ENCODE peak calls at places on chromosomes 4 and X, in four cellular contexts. K is stimulated activated CD8-positive, alpha-beta memory T cell treated with anti-CD3 and anti-CD28 coated beads, Interleukin-4, amount 100 ng/mL, for 4 hours; B is NB4; M is activated CD8-positive, alpha-beta T cell treated with anti-CD3 and anti-CD28 coated beads for 36 hours. C is an unnamed sample.

GRCh38 chrX:101370888-101371504 is 15.0 kb downstream of the BTK start:
- DNase-seq in K (no peak), B (peak; percentile 53), M (no peak), C (no peak)

GRCh38 chr4:128225148-128225547 is 62.5 kb downstream of the PGRMC2 start:
- DNase-seq in K (no peak), B (no peak), M (no peak), C (no peak)

GRCh38 chrX:134692990-134693389 is 34.7 kb upstream of the PLAC1 start:
- DNase-seq in K (no peak), B (no peak), M (no peak), C (no peak)

GRCh38 chr4:8735236-8736082 is 136.2 kb downstream of the HMX1 start:
- DNase-seq in K (no peak), B (no peak), M (no peak), C (no peak)

GRCh38 chr4:136687118-136687517 is 845.2 kb downstream of the PCDH18 start:
- DNase-seq in K (no peak), B (peak; percentile 8), M (no peak), C (no peak)

GRCh38 chr4:41957634-41958033 is 22.4 kb downstream of the TMEM33 start:
- DNase-seq in K (no peak), B (peak; percentile 73), M (peak; percentile 21), C (no peak)

GRCh38 chr4:94802091-94802490 is 44.3 kb downstream of the BMPR1B start:
- DNase-seq in K (no peak), B (no peak), M (no peak), C (no peak)

GRCh38 chr4:109953556-109953955 is 40.9 kb downstream of the EGF start:
- DNase-seq in K (no peak), B (no peak), M (no peak), C (no peak)

GRCh38 chrX:6990552-6991193 is 156.8 kb upstream of the STS start:
- DNase-seq in K (no peak), B (no peak), M (no peak), C (no peak)

GRCh38 chrX:113408843-113409242 is 568.2 kb upstream of the AMOT start:
- DNase-seq in K (no peak), B (no peak), M (no peak), C (no peak)

GRCh38 chr4:129362685-129363274 is 266.8 kb downstream of the C4orf33 start:
- DNase-seq in K (no peak), B (peak; percentile 71), M (peak; percentile 69), C (no peak)

GRCh38 chr4:151745727-151746231 is 15.0 kb downstream of the GATB start:
- DNase-seq in K (no peak), B (no peak), M (no peak), C (no peak)

GRCh38 chr4:163161536-163162205 is 5.0 kb downstream of the NAF1 start:
- DNase-seq in K (no peak), B (no peak), M (peak; percentile 10), C (no peak)

GRCh38 chrX:3169421-3169820 is 128.2 kb downstream of the ARSF start:
- DNase-seq in K (no peak), B (no peak), M (no peak), C (no peak)

GRCh38 chr4:75653845-75654503 is 19.2 kb downstream of the G3BP2 start:
- DNase-seq in K (no peak), B (no peak), M (no peak), C (no peak)

GRCh38 chrX:108396986-108397385 is 41.2 kb downstream of the COL4A6 start:
- DNase-seq in K (no peak), B (no peak), M (no peak), C (no peak)

GRCh38 chrX:23332888-23333821 is 1.5 kb upstream of the PTCHD1 start:
- DNase-seq in K (no peak), B (no peak), M (no peak), C (no peak)

GRCh38 chr4:80361329-80361900 is 25.9 kb downstream of the CFAP299 start:
- DNase-seq in K (no peak), B (peak; percentile 41), M (no peak), C (no peak)

GRCh38 chr4:37431417-37431743 is 186.8 kb downstream of the NWD2 start:
- DNase-seq in K (no peak), B (no peak), M (no peak), C (no peak)

GRCh38 chr4:9924750-9925149 is 96.5 kb downstream of the SLC2A9 start:
- DNase-seq in K (no peak), B (no peak), M (no peak), C (no peak)

GRCh38 chr4:85498068-85498733 is 23.3 kb downstream of the ARHGAP24 start:
- DNase-seq in K (no peak), B (peak; percentile 83), M (peak; percentile 14), C (no peak)

GRCh38 chrX:101385795-101386541 is at the start of gene BTK:
- DNase-seq in K (no peak), B (peak; percentile 90), M (no peak), C (no peak)

GRCh38 chr4:147825451-147826287 is 93.8 kb downstream of the ARHGAP10 start:
- DNase-seq in K (no peak), B (no peak), M (no peak), C (no peak)

GRCh38 chr4:145418739-145419138 is 62.9 kb upstream of the SMAD1 start:
- DNase-seq in K (no peak), B (no peak), M (no peak), C (no peak)

GRCh38 chr4:165766976-165767375 is 106.1 kb upstream of the TLL1 start:
- DNase-seq in K (no peak), B (no peak), M (no peak), C (no peak)

GRCh38 chr4:141022221-141022760 is 111.0 kb downstream of the RNF150 start:
- DNase-seq in K (no peak), B (no peak), M (no peak), C (no peak)

GRCh38 chr4:40196724-40197281 is at the start of gene RHOH:
- DNase-seq in K (peak; percentile 71), B (peak; percentile 75), M (peak; percentile 93), C (no peak)

GRCh38 chr4:110442788-110443187 is 33.2 kb upstream of the ENPEP start:
- DNase-seq in K (no peak), B (no peak), M (no peak), C (no peak)

GRCh38 chr4:183320211-183321068 is at the start of gene CLDN22:
- DNase-seq in K (no peak), B (no peak), M (no peak), C (no peak)

GRCh38 chr4:154569028-154569427 is 6.2 kb downstream of the FGB start:
- DNase-seq in K (no peak), B (no peak), M (no peak), C (no peak)

GRCh38 chrX:64642482-64642881 is 247.2 kb upstream of the MTMR8 start:
- DNase-seq in K (no peak), B (peak; percentile 2), M (peak; percentile 28), C (no peak)

GRCh38 chrX:125132274-125132673 is 187.4 kb upstream of the TEX13C start:
- DNase-seq in K (no peak), B (peak; percentile 48), M (peak; percentile 1), C (no peak)

GRCh38 chr4:37889849-37890500 is 909 bp upstream of the TBC1D1 start:
- DNase-seq in K (no peak), B (no peak), M (no peak), C (peak; percentile 29)

GRCh38 chrX:97399400-97399799 is 515.7 kb downstream of the RPA4 start:
- DNase-seq in K (no peak), B (no peak), M (peak; percentile 29), C (no peak)

GRCh38 chrX:153765138-153766079 is 1.4 kb downstream of the PLXNB3 start:
- DNase-seq in K (no peak), B (no peak), M (no peak), C (no peak)

GRCh38 chr4:24141836-24142235 is 252.0 kb upstream of the PPARGC1A start:
- DNase-seq in K (no peak), B (no peak), M (no peak), C (no peak)

GRCh38 chr4:8188085-8188484 is 11.0 kb upstream of the SH3TC1 start:
- DNase-seq in K (no peak), B (no peak), M (no peak), C (no peak)

GRCh38 chrX:129529685-129530281 is 6.5 kb upstream of the SMARCA1 start:
- DNase-seq in K (no peak), B (no peak), M (no peak), C (no peak)

GRCh38 chr4:120348521-120348920 is 281.9 kb upstream of the MAD2L1 start:
- DNase-seq in K (no peak), B (no peak), M (no peak), C (no peak)